ENCODE peak calls at places on chromosomes 7 and 10, in six cellular contexts. I is mucosa of descending colon, O is D341Med, T is astrocyte of the spinal cord, D is SK-N-MC, C is psoas muscle. S is an unnamed sample.

GRCh38 chr7:150973571-150974451 is 4.3 kb downstream of the KCNH2 start:
- DNase-seq in I (peak; percentile 84), O (no peak), T (no peak), D (no peak), C (no peak), S (no peak)

GRCh38 chr10:114703377-114704125 is 45.5 kb upstream of the ABLIM1 start:
- DNase-seq in I (no peak), O (no peak), T (peak; percentile 43), D (no peak), C (no peak), S (no peak)

GRCh38 chr7:107179326-107180163 is 10.7 kb downstream of the HBP1 start:
- DNase-seq in I (no peak), O (no peak), T (peak; percentile 18), D (no peak), C (no peak), S (no peak)

GRCh38 chr7:133794490-133794889 is 332.6 kb upstream of the LRGUK start:
- DNase-seq in I (no peak), O (no peak), T (no peak), D (no peak), C (no peak), S (no peak)

GRCh38 chr7:97019710-97020109 is 4.9 kb downstream of the DLX5 start:
- DNase-seq in I (no peak), O (no peak), T (no peak), D (no peak), C (no peak), S (peak; percentile 8)

GRCh38 chr7:22851140-22851539 is 28.5 kb upstream of the TOMM7 start:
- DNase-seq in I (no peak), O (no peak), T (no peak), D (no peak), C (no peak), S (no peak)

GRCh38 chr10:60958892-60959601 is 15.1 kb upstream of the RHOBTB1 start:
- DNase-seq in I (no peak), O (no peak), T (peak; percentile 47), D (no peak), C (no peak), S (no peak)

GRCh38 chr10:63697956-63698814 is 177.0 kb downstream of the REEP3 start:
- DNase-seq in I (no peak), O (no peak), T (no peak), D (no peak), C (no peak), S (no peak)

GRCh38 chr7:121609208-121609607 is 213.1 kb upstream of the FAM3C start:
- DNase-seq in I (no peak), O (no peak), T (no peak), D (no peak), C (no peak), S (no peak)

GRCh38 chr7:31023877-31024276 is 28.2 kb upstream of the ADCYAP1R1 start:
- DNase-seq in I (no peak), O (no peak), T (no peak), D (no peak), C (no peak), S (no peak)

GRCh38 chr10:71059059-71059818 is 153.1 kb upstream of the UNC5B start:
- DNase-seq in I (no peak), O (peak; percentile 51), T (no peak), D (no peak), C (peak; percentile 66), S (no peak)

GRCh38 chr10:62116896-62117295 is 151.7 kb downstream of the RTKN2 start:
- DNase-seq in I (no peak), O (no peak), T (no peak), D (no peak), C (no peak), S (no peak)

GRCh38 chr10:71921319-71922027 is 42.7 kb upstream of the CHST3 start:
- DNase-seq in I (peak; percentile 48), O (peak; percentile 72), T (no peak), D (no peak), C (peak; percentile 87), S (no peak)

GRCh38 chr7:149565096-149565382 is 67.4 kb upstream of the ZNF746 start:
- DNase-seq in I (no peak), O (no peak), T (no peak), D (no peak), C (no peak), S (no peak)

GRCh38 chr7:56028942-56029630 is 22.2 kb downstream of the PSPH start:
- DNase-seq in I (no peak), O (no peak), T (peak; percentile 76), D (no peak), C (no peak), S (no peak)

GRCh38 chr7:22675917-22676343 is 51.1 kb upstream of the IL6 start:
- DNase-seq in I (no peak), O (no peak), T (peak; percentile 56), D (no peak), C (no peak), S (no peak)

GRCh38 chr7:155369766-155370165 is 72.1 kb downstream of the INSIG1 start:
- DNase-seq in I (no peak), O (no peak), T (no peak), D (no peak), C (peak; percentile 28), S (no peak)

GRCh38 chr10:26503911-26504310 is 65.8 kb downstream of the APBB1IP start:
- DNase-seq in I (no peak), O (no peak), T (no peak), D (no peak), C (no peak), S (no peak)

GRCh38 chr10:87054373-87055295 is 34.5 kb downstream of the FAM25A start:
- DNase-seq in I (no peak), O (peak; percentile 76), T (peak; percentile 82), D (no peak), C (no peak), S (peak; percentile 30)

GRCh38 chr10:32995751-32996150 is 37.7 kb upstream of the ITGB1 start:
- DNase-seq in I (no peak), O (no peak), T (no peak), D (no peak), C (no peak), S (no peak)

S was measured in neuronal stem cell.